ENCODE peak calls at places on chromosomes 12 and 14, in six cellular contexts. O is left lung, B is mucosa of descending colon, W is left ventricle myocardium inferior, Y is fibroblast of lung, J is esophagus squamous epithelium. L is an unnamed sample.

GRCh38 chr14:34781242-34781641 is 66.8 kb upstream of the CFL2 start:
- DNase-seq in O (no peak), J (no peak), Y (peak; percentile 70), B (no peak), W (no peak), L (no peak)

GRCh38 chr14:83874662-83875061 is 1655.3 kb upstream of the FLRT2 start:
- DNase-seq in Y (no peak), B (no peak), J (no peak), W (no peak), O (no peak), L (no peak)

GRCh38 chr12:47825239-47825639 is 5.5 kb upstream of the HDAC7 start:
- DNase-seq in B (no peak), O (peak; percentile 77), J (no peak), Y (no peak), W (peak; percentile 72), L (peak; percentile 88)

GRCh38 chr14:32249780-32250179 is 46.7 kb upstream of the RNU6-8 start:
- DNase-seq in B (no peak), Y (no peak), O (no peak), W (no peak), J (no peak), L (no peak)

GRCh38 chr14:84006643-84007137 is 1523.3 kb upstream of the FLRT2 start:
- DNase-seq in O (no peak), W (no peak), Y (peak; percentile 8), J (no peak), B (no peak), L (no peak)

GRCh38 chr12:73678335-73678734 is 859.3 kb upstream of the ATXN7L3B start:
- DNase-seq in O (no peak), J (no peak), Y (no peak), W (no peak), B (no peak), L (no peak)

GRCh38 chr12:34403706-34404376 is 381.5 kb downstream of the ALG10 start:
- DNase-seq in Y (no peak), J (no peak), W (peak; percentile 3), O (peak; percentile 61), B (peak; percentile 14), L (no peak)

GRCh38 chr14:54048736-54049135 is 92.1 kb upstream of the BMP4 start:
- DNase-seq in J (no peak), B (no peak), O (no peak), W (no peak), Y (no peak), L (no peak)

GRCh38 chr12:124466200-124467128 is 100.9 kb downstream of the NCOR2 start:
- DNase-seq in J (peak; percentile 32), Y (no peak), W (peak; percentile 71), O (peak; percentile 93), B (peak; percentile 89), L (peak; percentile 85)

GRCh38 chr14:32329690-32330290 is 692 bp downstream of the AKAP6 start:
- DNase-seq in B (no peak), O (no peak), Y (no peak), J (no peak), W (no peak), L (no peak)

GRCh38 chr12:116590561-116590960 is 31.4 kb downstream of the MAP1LC3B2 start:
- DNase-seq in W (no peak), J (no peak), B (no peak), O (no peak), Y (no peak), L (no peak)
- H3K4me1 ChIP-seq in W (peaks cover 19% of the 10 kb centered on the region), J (peaks cover 41% of the 10 kb centered on the region), B (peaks cover 14% of the 10 kb centered on the region), O (peaks cover 11% of the 10 kb centered on the region), Y (no peaks in the 10 kb centered on the region), L (peaks cover 5% of the 10 kb centered on the region)

GRCh38 chr14:23573384-23573783 is 5.2 kb downstream of the JPH4 start:
- DNase-seq in W (no peak), J (no peak), Y (no peak), B (no peak), O (no peak), L (no peak)

GRCh38 chr14:23572524-23572828 is 4.9 kb upstream of the AP1G2 start:
- DNase-seq in Y (no peak), B (no peak), O (no peak), J (no peak), W (no peak), L (no peak)

GRCh38 chr14:23570806-23571483 is 3.4 kb upstream of the AP1G2 start:
- DNase-seq in Y (no peak), O (peak; percentile 68), J (no peak), B (no peak), W (no peak), L (no peak)

GRCh38 chr14:23571701-23572523 is 4.3 kb upstream of the AP1G2 start:
- DNase-seq in B (no peak), Y (no peak), J (no peak), O (peak; percentile 45), W (no peak), L (no peak)

DNA sequence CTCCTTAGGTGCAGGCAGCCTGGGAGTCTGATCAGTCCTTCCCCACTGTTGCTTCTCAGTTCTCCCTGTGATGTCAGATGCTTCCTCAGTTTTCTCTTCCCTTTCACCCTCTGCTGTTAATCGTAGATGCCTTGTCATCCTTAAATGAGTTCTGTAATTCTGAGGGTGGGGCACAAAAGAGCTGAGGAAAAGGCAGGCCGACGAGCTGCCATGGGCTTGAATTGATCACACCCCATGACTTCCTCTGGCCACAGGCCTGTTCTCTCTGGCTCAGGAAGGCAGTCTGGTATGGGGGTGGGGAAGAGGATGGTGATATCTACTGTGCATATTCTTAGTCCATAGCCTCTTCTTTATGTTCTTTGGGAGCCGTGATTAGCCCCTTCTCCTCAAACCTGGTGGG is 5.2 kb upstream of the AP1G2 start:
- DNase-seq in B (no peak), J (no peak), O (no peak), Y (no peak), W (no peak), L (peak; percentile 78)
- H3K4me1 ChIP-seq in B (peaks cover 16% of the 10 kb centered on the region), J (peaks cover 48% of the 10 kb centered on the region), O (peaks cover 17% of the 10 kb centered on the region), Y (no peaks in the 10 kb centered on the region), W (peaks cover 22% of the 10 kb centered on the region), L (no peaks in the 10 kb centered on the region)

GRCh38 chr14:95323361-95323760 is 3.7 kb upstream of the CLMN start:
- DNase-seq in J (no peak), Y (no peak), O (no peak), W (no peak), B (no peak), L (no peak)

GRCh38 chr14:95320076-95320895 is 578 bp upstream of the CLMN start:
- DNase-seq in O (no peak), B (peak; percentile 75), W (peak; percentile 34), Y (no peak), J (no peak), L (peak; percentile 77)

GRCh38 chr14:95322646-95323045 is 2.9 kb upstream of the CLMN start:
- DNase-seq in O (no peak), Y (peak; percentile 8), B (no peak), J (no peak), W (no peak), L (no peak)

GRCh38 chr14:95321201-95321600 is 1.5 kb upstream of the CLMN start:
- DNase-seq in B (no peak), W (no peak), Y (no peak), O (no peak), J (no peak), L (no peak)

GRCh38 chr14:95321693-95322455 is 2.2 kb upstream of the CLMN start:
- DNase-seq in J (no peak), B (no peak), W (no peak), O (no peak), Y (no peak), L (no peak)
- H3K4me1 ChIP-seq in J (peaks cover 68% of the 10 kb centered on the region), B (peaks cover 19% of the 10 kb centered on the region), W (peaks cover 32% of the 10 kb centered on the region), O (no peaks in the 10 kb centered on the region), Y (peaks cover 2% of the 10 kb centered on the region), L (no peaks in the 10 kb centered on the region)

GRCh38 chr12:79884401-79885006 is 50.4 kb downstream of the PPP1R12A start:
- DNase-seq in W (no peak), Y (peak; percentile 31), B (no peak), O (no peak), J (no peak), L (no peak)
- H3K4me1 ChIP-seq in W (peaks cover 98% of the 10 kb centered on the region), Y (peaks cover 2% of the 10 kb centered on the region), B (peaks cover 4% of the 10 kb centered on the region), O (peaks cover 4% of the 10 kb centered on the region), J (peaks cover 94% of the 10 kb centered on the region), L (no peaks in the 10 kb centered on the region)

GRCh38 chr12:790608-791007 is 38.2 kb downstream of the WNK1 start:
- DNase-seq in O (no peak), W (no peak), B (no peak), Y (no peak), J (no peak), L (no peak)

GRCh38 chr12:793037-793436 is 40.7 kb downstream of the WNK1 start:
- DNase-seq in J (no peak), B (no peak), O (no peak), Y (no peak), W (no peak), L (no peak)

GRCh38 chr12:788288-788687 is 35.9 kb downstream of the WNK1 start:
- DNase-seq in B (no peak), Y (no peak), W (no peak), O (no peak), J (no peak), L (no peak)

GRCh38 chr12:795305-795704 is 42.9 kb downstream of the WNK1 start:
- DNase-seq in B (no peak), J (no peak), Y (no peak), W (no peak), O (no peak), L (no peak)

DNA sequence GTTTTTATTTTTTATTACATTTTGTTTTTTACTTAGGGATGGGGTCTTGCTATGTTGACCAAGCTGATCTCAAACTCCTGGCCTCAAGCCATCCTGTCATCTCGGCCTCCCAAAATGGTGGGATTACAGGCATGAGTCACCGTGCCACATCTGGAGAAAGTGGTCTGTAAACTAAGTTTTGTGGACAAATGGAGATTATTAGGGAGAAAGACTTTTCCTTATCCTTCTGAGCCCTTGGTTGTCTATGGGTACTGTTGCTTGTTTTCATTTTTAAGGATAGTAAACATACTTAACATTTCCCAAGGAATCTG is 37.8 kb downstream of the WNK1 start:
- DNase-seq in W (no peak), B (no peak), Y (no peak), O (no peak), J (no peak), L (no peak)
- H3K4me1 ChIP-seq in W (peaks cover 97% of the 10 kb centered on the region), B (peaks cover 6% of the 10 kb centered on the region), Y (peaks cover 3% of the 10 kb centered on the region), O (peaks cover 2% of the 10 kb centered on the region), J (peaks cover 93% of the 10 kb centered on the region), L (peaks cover 3% of the 10 kb centered on the region)

DNA sequence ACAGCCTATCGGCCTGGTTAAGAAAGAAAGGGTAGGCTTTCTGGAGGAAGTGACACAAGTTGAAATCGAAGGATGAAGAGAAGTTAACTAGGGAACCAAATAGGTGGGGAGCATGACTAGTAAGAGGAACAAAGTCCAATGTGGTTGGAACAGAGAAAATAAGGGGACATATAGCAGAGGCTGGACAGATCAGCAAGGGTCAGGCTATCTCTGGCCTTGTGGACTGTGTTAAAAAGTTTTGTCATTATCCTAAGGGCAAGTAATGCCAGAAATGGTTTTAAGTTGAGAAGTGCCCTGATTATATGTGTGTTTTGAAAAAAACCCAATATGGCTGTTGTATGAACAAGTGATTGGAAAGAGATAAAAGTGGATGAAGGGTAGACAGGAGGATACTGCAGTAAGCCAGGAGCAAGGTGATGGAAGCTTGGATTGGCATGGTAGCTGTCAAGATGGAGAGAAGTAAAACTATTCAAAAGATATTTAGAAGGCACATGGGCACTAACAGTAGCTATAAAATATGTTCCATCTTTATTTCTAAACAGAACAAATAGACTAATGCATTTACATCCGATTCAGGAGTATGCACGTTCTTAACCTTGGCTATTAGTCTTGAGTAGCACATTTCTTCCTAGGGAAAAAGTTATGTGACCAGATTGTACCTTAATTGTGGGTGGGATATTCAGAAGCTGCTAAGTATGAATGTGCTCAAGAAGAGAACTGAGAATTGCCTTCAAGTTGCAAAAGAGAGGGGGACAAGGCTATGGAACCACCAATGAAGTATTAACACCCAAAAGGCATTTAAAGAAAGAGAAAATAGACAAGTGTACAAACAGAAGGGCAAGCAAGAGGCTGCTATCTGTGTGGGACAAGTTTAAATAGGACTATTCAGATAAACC is 46.8 kb upstream of the OR5AU1 start:
- DNase-seq in J (no peak), Y (no peak), W (no peak), B (no peak), O (no peak), L (no peak)
- H3K4me1 ChIP-seq in J (no peaks in the 10 kb centered on the region), Y (no peaks in the 10 kb centered on the region), W (peaks cover 9% of the 10 kb centered on the region), B (no peaks in the 10 kb centered on the region), O (no peaks in the 10 kb centered on the region), L (no peaks in the 10 kb centered on the region)